ENCODE peak calls at places on chromosomes 5 and 9, in ten cellular contexts. C, A, I, S, L, Z, T, B, O and V are unnamed samples.

GRCh38 chr5:166992874-166993722 is 1298.3 kb upstream of the WWC1 start:
- DNase-seq in C (no peak), A (no peak), I (no peak), S (no peak), L (no peak), Z (no peak), T (no peak), B (no peak), O (no peak), V (no peak)

GRCh38 chr9:75880556-75880955 is 9.9 kb upstream of the PCSK5 start:
- DNase-seq in C (no peak), A (no peak), I (no peak), S (no peak), L (no peak), Z (no peak), T (peak; percentile 22), B (no peak), O (no peak), V (no peak)

GRCh38 chr9:105693435-105694275 is 686 bp upstream of the TMEM38B start:
- DNase-seq in C (peak; percentile 2), A (no peak), I (no peak), S (no peak), L (no peak), Z (no peak), T (no peak), B (no peak), O (no peak), V (no peak)

GRCh38 chr9:114035845-114036785 is 42.0 kb downstream of the AMBP start:
- DNase-seq in C (no peak), A (peak; percentile 68), I (no peak), S (no peak), L (peak; percentile 34), Z (no peak), T (no peak), B (no peak), O (no peak), V (no peak)

GRCh38 chr9:89632136-89633135 is 27.6 kb downstream of the GADD45G start:
- DNase-seq in C (no peak), A (peak; percentile 46), I (no peak), S (no peak), L (no peak), Z (no peak), T (no peak), B (no peak), O (no peak), V (no peak)

GRCh38 chr5:82160948-82161347 is 117.2 kb downstream of the RPS23 start:
- DNase-seq in C (no peak), A (no peak), I (no peak), S (no peak), L (no peak), Z (no peak), T (no peak), B (no peak), O (no peak), V (no peak)

GRCh38 chr5:134171972-134172371 is 4.8 kb downstream of the SKP1 start:
- DNase-seq in C (no peak), A (no peak), I (no peak), S (no peak), L (no peak), Z (peak; percentile 45), T (no peak), B (no peak), O (no peak), V (no peak)

GRCh38 chr9:137745541-137745991 is 126.8 kb downstream of the EHMT1 start:
- DNase-seq in C (peak; percentile 43), A (peak; percentile 93), I (no peak), S (no peak), L (no peak), Z (no peak), T (peak; percentile 58), B (peak; percentile 19), O (peak; percentile 70), V (no peak)

GRCh38 chr5:111563041-111563822 is 50.9 kb upstream of the STARD4 start:
- DNase-seq in C (peak; percentile 90), A (no peak), I (no peak), S (no peak), L (no peak), Z (no peak), T (no peak), B (no peak), O (no peak), V (no peak)

GRCh38 chr5:89572696-89573095 is 689.7 kb upstream of the MEF2C start:
- DNase-seq in C (peak; percentile 72), A (no peak), I (no peak), S (no peak), L (no peak), Z (no peak), T (no peak), B (no peak), O (no peak), V (no peak)

DNA sequence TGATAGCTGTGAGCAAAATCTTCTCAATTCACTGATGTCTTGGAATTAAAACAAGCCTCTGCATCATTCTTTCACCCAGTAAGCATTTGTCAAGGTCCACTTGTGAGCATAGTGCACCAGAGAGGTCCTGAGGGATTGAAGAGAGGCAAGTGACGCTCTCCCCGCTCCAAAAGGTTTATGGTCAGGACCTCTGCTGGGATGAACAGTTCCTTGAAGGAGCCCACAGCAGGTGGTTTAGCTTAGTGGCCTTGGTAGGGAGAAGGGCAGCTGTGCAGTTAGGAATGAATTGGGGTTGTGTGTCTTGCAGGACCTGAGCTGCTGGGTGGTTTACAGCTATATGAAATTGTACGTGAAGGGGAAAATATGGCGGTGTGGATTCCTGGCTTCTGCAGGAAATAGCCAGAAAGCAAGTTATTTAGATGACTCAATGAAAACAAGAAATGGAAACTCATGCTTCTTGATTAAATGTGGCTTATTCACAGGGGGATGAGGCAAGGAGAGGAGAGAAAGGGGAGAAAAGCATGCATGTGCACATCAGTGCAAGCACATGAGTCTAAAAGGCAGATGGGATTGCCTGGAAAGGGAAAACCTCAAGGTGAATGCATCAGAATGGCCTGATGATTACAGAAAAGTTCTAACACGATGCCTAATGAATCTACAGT is 42.0 kb downstream of the SUB1 start:
- DNase-seq in C (peak; percentile 59), A (no peak), I (no peak), S (no peak), L (peak; percentile 16), Z (no peak), T (no peak), B (no peak), O (no peak), V (no peak)
- H3K27ac ChIP-seq in C (peak overlapping the region; percentile 55), A (no peak overlapping the region), I (no peak overlapping the region), S (no peak overlapping the region), L (no peak overlapping the region), Z (no peak overlapping the region), T (no peak overlapping the region), B (no peak overlapping the region), O (no peak overlapping the region), V (no peak overlapping the region)

DNA sequence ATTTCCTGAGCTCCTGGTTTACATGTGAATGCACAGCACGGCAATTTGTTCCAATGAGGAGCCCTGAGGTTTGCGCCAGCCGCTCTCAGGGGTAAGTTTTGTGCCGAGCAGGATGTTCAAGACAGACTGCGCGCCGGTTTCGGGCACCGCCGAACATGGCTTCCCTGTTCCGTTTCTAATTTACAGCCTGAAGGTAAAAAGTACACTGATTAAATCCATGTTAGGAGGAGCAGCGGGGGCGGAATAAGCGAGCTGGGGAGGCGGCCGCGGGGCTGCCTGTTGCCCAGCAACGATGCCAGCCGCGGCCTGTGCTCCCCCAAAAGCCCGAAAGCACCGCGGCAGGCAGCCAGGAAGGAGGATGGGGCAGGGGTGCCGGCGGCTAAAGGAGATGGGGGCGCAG is 6.4 kb downstream of the SOWAHA start:
- DNase-seq in C (no peak), A (no peak), I (no peak), S (no peak), L (no peak), Z (peak; percentile 27), T (no peak), B (no peak), O (no peak), V (no peak)
- H3K4me3 ChIP-seq in C (no peak overlapping the region), A (no peak overlapping the region), I (no peak overlapping the region), S (no peak overlapping the region), L (no peak overlapping the region), Z (peak overlapping the region; percentile 21), T (no peak overlapping the region), B (no peak overlapping the region), O (no peak overlapping the region), V (peak overlapping the region; percentile 11)

DNA sequence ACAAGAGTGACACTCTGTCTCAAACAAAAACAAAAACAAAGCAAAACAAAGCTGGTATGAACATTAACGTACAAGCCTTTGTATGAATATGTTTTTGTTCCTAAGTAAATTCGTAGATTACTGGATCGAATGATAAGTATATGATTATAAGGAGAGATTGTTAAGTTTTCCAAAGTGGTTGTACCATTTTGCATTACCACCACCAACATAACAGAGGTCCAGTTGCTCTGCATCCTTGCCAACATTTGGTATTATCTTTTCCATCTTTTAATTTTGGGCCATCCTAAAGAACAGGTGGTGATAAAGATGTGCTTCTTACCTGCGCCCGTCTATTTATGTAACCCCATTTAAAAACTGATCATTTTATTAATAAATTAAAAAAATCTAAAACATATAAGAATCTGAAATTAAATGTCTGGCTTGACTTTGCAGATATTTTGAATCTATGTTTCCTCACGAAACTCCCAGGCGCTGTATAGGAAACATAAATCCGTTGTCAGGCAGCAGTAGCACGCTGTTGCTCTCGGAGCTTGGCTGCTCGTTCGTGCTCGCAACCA is 593 bp upstream of the NAA35 start:
- DNase-seq in C (no peak), A (no peak), I (no peak), S (no peak), L (no peak), Z (no peak), T (peak; percentile 7), B (no peak), O (no peak), V (no peak)
- TF ChIP-seq POLR2A in C (peak; percentile 91), A (no peak), I (no peak), S (peak; percentile 16), L (no peak), Z (no peak), T (peak; percentile 97), B (peak; percentile 91), O (no peak), V (no peak)

DNA sequence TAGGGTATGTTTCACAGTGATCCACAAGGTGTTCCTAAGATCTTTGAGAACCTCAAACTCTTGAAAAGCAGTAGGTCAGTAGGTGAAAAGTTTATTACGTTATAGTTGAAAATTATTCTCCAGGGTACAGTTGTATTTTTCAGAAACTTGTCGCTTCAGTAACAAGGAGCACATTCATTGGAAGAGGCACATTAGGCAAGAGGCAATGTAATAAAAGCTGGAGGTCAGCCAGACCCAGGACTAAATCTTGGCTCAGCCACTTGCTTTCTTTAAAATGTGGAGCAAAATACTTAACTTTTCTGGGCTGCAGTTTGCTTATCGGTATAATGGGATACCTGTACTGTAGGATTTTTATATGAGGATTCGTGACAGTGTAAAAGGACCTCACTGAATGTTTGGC is 45.6 kb downstream of the TLE4 start:
- DNase-seq in C (peak; percentile 63), A (no peak), I (peak; percentile 40), S (peak; percentile 12), L (no peak), Z (peak; percentile 33), T (no peak), B (no peak), O (peak; percentile 22), V (peak; percentile 64)
- H3K27ac ChIP-seq in C (no peak overlapping the region), A (no peak overlapping the region), I (no peak overlapping the region), S (no peak overlapping the region), L (no peak overlapping the region), Z (peak overlapping the region; percentile 21), T (no peak overlapping the region), B (no peak overlapping the region), O (peak overlapping the region; percentile 50), V (peak overlapping the region; percentile 15)